ENCODE peak calls at places on chromosomes 13 and 19, in ten cellular contexts. H is ovary, E is ascending aorta, G is left lung, V is colonic mucosa, M is transverse colon, P is right atrium auricular region, Q is type B pancreatic cell, I is GM13976, D is K562. K is an unnamed sample.

GRCh38 chr13:110887242-110887954 is 27.5 kb downstream of the ANKRD10 start:
- DNase-seq in E (no peak), V (no peak), I (no peak), H (no peak), Q (no peak), G (no peak), M (no peak), P (no peak), D (no peak), K (no peak)

GRCh38 chr19:51458899-51459592 is 792 bp upstream of the SIGLEC8 start:
- DNase-seq in P (no peak), V (no peak), M (no peak), E (peak; percentile 37), Q (peak; percentile 53), D (no peak), G (no peak), H (no peak), I (no peak), K (peak; percentile 75)

GRCh38 chr13:113603116-113603710 is 18.7 kb downstream of the TFDP1 start:
- DNase-seq in D (no peak), V (no peak), G (peak; percentile 49), Q (no peak), E (no peak), I (no peak), H (no peak), P (no peak), M (no peak), K (no peak)

GRCh38 chr13:96052655-96053002 is 572 bp downstream of the UGGT2 start:
- DNase-seq in Q (no peak), H (no peak), P (no peak), G (no peak), M (no peak), V (no peak), D (peak; percentile 57), I (no peak), E (no peak), K (no peak)

GRCh38 chr13:113187263-113187669 is 21.2 kb downstream of the PCID2 start:
- DNase-seq in P (peak; percentile 97), D (peak; percentile 69), V (peak; percentile 50), Q (no peak), H (peak; percentile 69), E (peak; percentile 87), G (peak; percentile 89), I (no peak), M (peak; percentile 51), K (peak; percentile 95)

GRCh38 chr13:111905609-111905945 is 161.4 kb upstream of the SOX1 start:
- DNase-seq in I (no peak), H (no peak), M (no peak), Q (peak; percentile 25), V (no peak), G (no peak), D (no peak), P (peak; percentile 11), E (peak; percentile 34), K (peak; percentile 72)

GRCh38 chr19:8204961-8205360 is 4.2 kb upstream of the CERS4 start:
- DNase-seq in V (no peak), I (no peak), Q (no peak), D (no peak), H (no peak), M (no peak), P (no peak), G (no peak), E (no peak), K (no peak)

GRCh38 chr13:74868044-74868443 is 613.9 kb downstream of the TBC1D4 start:
- DNase-seq in V (no peak), D (no peak), H (no peak), I (no peak), M (no peak), E (no peak), G (no peak), P (no peak), Q (no peak), K (no peak)

GRCh38 chr19:23101241-23101640 is 15.6 kb upstream of the ZNF730 start:
- DNase-seq in V (no peak), M (no peak), H (no peak), D (no peak), G (no peak), P (no peak), Q (no peak), E (no peak), I (no peak), K (no peak)

GRCh38 chr19:48868196-48868886 is at the start of gene PLEKHA4:
- DNase-seq in M (peak; percentile 49), D (peak; percentile 63), V (peak; percentile 55), H (peak; percentile 88), G (peak; percentile 85), E (peak; percentile 90), Q (no peak), P (peak; percentile 77), I (no peak), K (no peak)

GRCh38 chr13:110283661-110284516 is 23.1 kb downstream of the COL4A1 start:
- DNase-seq in E (peak; percentile 63), Q (no peak), H (no peak), V (no peak), D (no peak), P (no peak), I (no peak), G (no peak), M (no peak), K (peak; percentile 79)

GRCh38 chr19:19539738-19540703 is 2.0 kb downstream of the CILP2 start:
- DNase-seq in Q (no peak), H (peak; percentile 68), P (no peak), V (peak; percentile 95), M (peak; percentile 72), I (peak; percentile 84), D (peak; percentile 92), G (peak; percentile 96), E (no peak), K (no peak)

GRCh38 chr19:54164369-54165068 is 5.0 kb upstream of the LENG1 start:
- DNase-seq in V (peak; percentile 95), M (peak; percentile 95), P (peak; percentile 68), H (peak; percentile 61), Q (peak; percentile 84), G (peak; percentile 96), E (peak; percentile 80), D (peak; percentile 89), I (peak; percentile 74), K (no peak)

GRCh38 chr13:93055233-93055632 is 171.4 kb upstream of the GPC6 start:
- DNase-seq in Q (no peak), I (no peak), D (no peak), E (no peak), V (no peak), G (no peak), P (no peak), H (no peak), M (no peak), K (no peak)

GRCh38 chr13:46492946-46493345 is 60.0 kb upstream of the LRCH1 start:
- DNase-seq in I (peak; percentile 49), P (no peak), H (no peak), M (no peak), G (no peak), E (no peak), V (no peak), D (peak; percentile 41), Q (no peak), K (no peak)
- TF ChIP-seq CTCF in I (peak; percentile 42), P (peak; percentile 45), H (peak; percentile 62), M (peak; percentile 59), G (peak; percentile 47), E (peak; percentile 72), V (peak; percentile 29), D (peak; percentile 40), Q (peak; percentile 86), K (peak; percentile 80)

GRCh38 chr19:42283248-42284065 is 14.4 kb downstream of the CIC start:
- DNase-seq in H (peak; percentile 97), D (peak; percentile 98), E (peak; percentile 99), I (peak; percentile 96), G (peak; percentile 97), Q (peak; percentile 97), M (peak; percentile 97), V (peak; percentile 97), P (peak; percentile 97), K (peak; percentile 99)
- TF ChIP-seq CTCF in H (no peak), D (no peak), E (no peak), I (peak; percentile 13), G (no peak), Q (no peak), M (no peak), V (no peak), P (no peak), K (no peak)

GRCh38 chr19:16873603-16874002 is 15.2 kb upstream of the F2RL3 start:
- DNase-seq in P (no peak), Q (no peak), E (no peak), I (no peak), H (no peak), M (no peak), G (peak; percentile 14), V (no peak), D (no peak), K (no peak)

GRCh38 chr19:16872728-16873127 is 16.1 kb upstream of the F2RL3 start:
- DNase-seq in D (no peak), P (no peak), I (no peak), M (no peak), E (no peak), G (peak; percentile 50), H (no peak), Q (peak; percentile 59), V (no peak), K (no peak)

GRCh38 chr19:16875584-16876555 is 12.9 kb upstream of the F2RL3 start:
- DNase-seq in E (no peak), H (no peak), I (no peak), G (peak; percentile 68), D (no peak), Q (no peak), M (peak; percentile 63), P (no peak), V (no peak), K (no peak)

GRCh38 chr19:16876904-16877361 is 11.9 kb upstream of the F2RL3 start:
- DNase-seq in Q (no peak), D (no peak), P (no peak), V (no peak), M (peak; percentile 24), I (no peak), G (peak; percentile 67), H (no peak), E (no peak), K (no peak)

DNA sequence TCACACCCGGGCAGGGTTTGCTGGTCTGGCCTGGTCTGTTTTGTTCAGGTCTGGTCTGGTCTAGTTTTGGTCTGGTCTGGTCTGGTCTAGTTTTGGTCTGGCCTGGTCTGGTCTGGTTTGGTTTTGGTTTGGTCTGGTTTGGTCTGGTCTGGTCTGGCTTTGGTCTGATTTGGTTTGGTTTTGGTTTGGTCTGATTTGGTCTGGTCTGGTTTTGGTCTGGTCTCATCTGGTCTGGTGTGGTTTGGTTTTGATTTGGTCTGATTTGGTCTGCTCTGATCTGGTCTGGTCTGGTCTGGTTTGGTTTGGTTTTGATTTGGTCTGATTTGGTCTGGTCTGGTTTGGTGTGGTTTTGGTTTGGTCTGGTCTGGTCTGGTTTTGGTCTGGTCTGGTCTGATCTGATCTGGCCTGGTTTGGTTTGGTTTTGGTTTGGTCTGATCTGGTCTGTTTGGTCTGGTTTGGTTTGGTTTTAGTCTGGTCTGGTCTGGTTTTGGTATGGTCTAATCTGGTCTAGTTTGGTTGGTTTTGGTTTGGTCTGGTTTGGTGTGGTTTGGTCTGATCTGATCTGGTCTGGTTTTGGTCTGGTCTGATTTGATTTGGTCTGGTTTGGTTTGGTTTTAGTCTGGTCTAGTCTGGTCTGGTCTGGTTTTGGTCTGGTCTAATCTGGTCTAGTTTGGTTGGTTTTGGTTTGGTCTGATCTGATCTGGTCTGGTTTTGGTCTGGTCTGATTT is 14.4 kb upstream of the F2RL3 start:
- DNase-seq in H (no peak), D (no peak), M (no peak), Q (no peak), V (no peak), E (no peak), I (no peak), G (no peak), P (no peak), K (no peak)
- TF ChIP-seq CTCF in H (no peak), D (no peak), M (no peak), Q (no peak), V (no peak), E (no peak), I (no peak), G (no peak), P (no peak), K (no peak)

GRCh38 chr19:2337329-2337707 is 8.8 kb downstream of the SPPL2B start:
- DNase-seq in I (no peak), M (no peak), Q (no peak), E (no peak), P (no peak), D (no peak), V (no peak), G (peak; percentile 77), H (peak; percentile 63), K (no peak)
- TF ChIP-seq CTCF in I (no peak), M (no peak), Q (peak; percentile 69), E (no peak), P (no peak), D (peak; percentile 7), V (no peak), G (no peak), H (peak; percentile 52), K (peak; percentile 41)